ENCODE peak calls at places on chromosomes 4 and X, in eight cellular contexts. S, Y, I, Q, G, N, M and J are unnamed samples.

GRCh38 chr4:15198070-15198727 is 195.9 kb downstream of the CPEB2 start:
- DNase-seq in Y (no peak), I (no peak), S (no peak), Q (no peak), G (no peak), N (no peak), M (peak; percentile 64), J (no peak)

GRCh38 chrX:123167621-123168020 is 16.5 kb upstream of the GRIA3 start:
- DNase-seq in Y (no peak), G (no peak), M (no peak), I (no peak), N (peak; percentile 30), Q (no peak), S (no peak), J (no peak)

GRCh38 chrX:139969286-139969685 is 4.0 kb upstream of the CXorf66 start:
- DNase-seq in Y (no peak), N (no peak), M (no peak), I (no peak), Q (no peak), S (no peak), G (no peak), J (no peak)

GRCh38 chrX:64191281-64192010 is 14.1 kb downstream of the AMER1 start:
- DNase-seq in N (no peak), Y (no peak), M (no peak), Q (no peak), I (no peak), G (no peak), S (no peak), J (no peak)

GRCh38 chr4:10074767-10075105 is 41.9 kb downstream of the WDR1 start:
- DNase-seq in M (peak; percentile 42), Q (peak; percentile 41), I (peak; percentile 58), G (no peak), Y (no peak), S (no peak), N (peak; percentile 84), J (no peak)

GRCh38 chrX:16839224-16839851 is 30.8 kb downstream of the RBBP7 start:
- DNase-seq in I (no peak), G (no peak), Q (no peak), N (no peak), M (no peak), S (no peak), Y (no peak), J (no peak)

GRCh38 chrX:50147972-50148371 is 52.8 kb downstream of the AKAP4 start:
- DNase-seq in S (no peak), Y (no peak), G (no peak), I (no peak), N (no peak), Q (no peak), M (no peak), J (no peak)

GRCh38 chr4:172153694-172154093 is 340.5 kb downstream of the GALNTL6 start:
- DNase-seq in S (no peak), Q (no peak), Y (no peak), G (no peak), M (peak; percentile 11), I (no peak), N (no peak), J (no peak)

GRCh38 chrX:66162331-66162822 is 1.7 kb upstream of the HEPH start:
- DNase-seq in S (no peak), Q (peak; percentile 91), I (no peak), N (peak; percentile 10), G (no peak), M (no peak), Y (no peak), J (no peak)

GRCh38 chr4:4762909-4763814 is 96.3 kb upstream of the MSX1 start:
- DNase-seq in I (peak; percentile 54), Y (peak; percentile 23), M (peak; percentile 63), Q (peak; percentile 91), N (peak; percentile 69), G (no peak), S (no peak), J (no peak)

GRCh38 chrX:19007011-19007410 is 23.1 kb upstream of the PHKA2 start:
- DNase-seq in G (no peak), S (no peak), M (no peak), N (no peak), Y (no peak), I (no peak), Q (no peak), J (no peak)

GRCh38 chr4:127586922-127587571 is 45.7 kb upstream of the INTU start:
- DNase-seq in Q (peak; percentile 41), Y (no peak), I (peak; percentile 37), M (peak; percentile 65), G (peak; percentile 38), N (peak; percentile 53), S (no peak), J (no peak)

GRCh38 chrX:140157611-140158010 is 192.3 kb upstream of the CXorf66 start:
- DNase-seq in M (no peak), I (no peak), N (no peak), Y (no peak), S (no peak), Q (no peak), G (no peak), J (no peak)

GRCh38 chrX:30570505-30570904 is 7.1 kb downstream of the TASL start:
- DNase-seq in N (peak; percentile 38), G (peak; percentile 5), I (peak; percentile 0), S (no peak), M (peak; percentile 49), Y (no peak), Q (peak; percentile 41), J (peak; percentile 11)

GRCh38 chr4:112063260-112063659 is 82.0 kb upstream of the FAM241A start:
- DNase-seq in G (no peak), Y (no peak), N (peak; percentile 14), I (no peak), S (no peak), Q (no peak), M (no peak), J (no peak)

GRCh38 chr4:145679520-145679919 is 426 bp upstream of the C4orf51 start:
- DNase-seq in S (no peak), Y (no peak), I (peak; percentile 89), G (peak; percentile 77), M (peak; percentile 74), N (peak; percentile 93), Q (no peak), J (no peak)